ENCODE peak calls at places on chromosomes 13 and 19, in four cellular contexts. X is GM12878, Z is K562, A is WTC11. T is an unnamed sample.

GRCh38 chr13:75641026-75641425 is 4.9 kb downstream of the LMO7 start:
- DNase-seq in Z (no peak), A (no peak), X (no peak), T (no peak)

GRCh38 chr13:35179920-35180663 is 238.0 kb downstream of the NBEA start:
- DNase-seq in X (no peak), Z (no peak), A (no peak), T (no peak)

GRCh38 chr19:56687036-56687435 is 15.5 kb upstream of the ZNF835 start:
- DNase-seq in X (no peak), Z (no peak), A (no peak), T (no peak)

GRCh38 chr13:57630661-57631606 is 610 bp upstream of the PCDH17 start:
- DNase-seq in Z (no peak), A (no peak), X (no peak), T (no peak)

GRCh38 chr13:106238690-106239089 is 296.8 kb downstream of the EFNB2 start:
- DNase-seq in Z (no peak), A (no peak), X (no peak), T (no peak)

GRCh38 chr13:49935171-49936084 is 712 bp downstream of the SPRYD7 start:
- DNase-seq in A (peak; percentile 52), X (no peak), Z (peak; percentile 44), T (peak; percentile 17)

GRCh38 chr13:37187110-37187509 is 81.6 kb upstream of the CSNK1A1L start:
- DNase-seq in Z (no peak), X (no peak), A (no peak), T (no peak)

GRCh38 chr13:97911311-97912138 is 42.0 kb upstream of the IPO5 start:
- DNase-seq in Z (peak; percentile 22), A (peak; percentile 63), X (no peak), T (peak; percentile 19)

GRCh38 chr13:49620170-49620621 is 8.1 kb upstream of the ARL11 start:
- DNase-seq in Z (no peak), A (no peak), X (no peak), T (no peak)

GRCh38 chr19:5700455-5701092 is 10.5 kb downstream of the RPL36 start:
- DNase-seq in A (no peak), Z (no peak), X (no peak), T (no peak)

GRCh38 chr19:27794444-27795042 is 1418.4 kb downstream of the UQCRFS1 start:
- DNase-seq in A (peak; percentile 23), Z (peak; percentile 24), X (no peak), T (peak; percentile 16)

GRCh38 chr19:27795369-27795768 is 1417.6 kb downstream of the UQCRFS1 start:
- DNase-seq in A (no peak), Z (no peak), X (no peak), T (no peak)

GRCh38 chr19:27792576-27793127 is 1420.3 kb downstream of the UQCRFS1 start:
- DNase-seq in Z (no peak), A (no peak), X (no peak), T (no peak)

GRCh38 chr19:27793128-27793643 is 1419.8 kb downstream of the UQCRFS1 start:
- DNase-seq in X (peak; percentile 61), Z (peak; percentile 82), A (peak; percentile 67), T (peak; percentile 87)

DNA sequence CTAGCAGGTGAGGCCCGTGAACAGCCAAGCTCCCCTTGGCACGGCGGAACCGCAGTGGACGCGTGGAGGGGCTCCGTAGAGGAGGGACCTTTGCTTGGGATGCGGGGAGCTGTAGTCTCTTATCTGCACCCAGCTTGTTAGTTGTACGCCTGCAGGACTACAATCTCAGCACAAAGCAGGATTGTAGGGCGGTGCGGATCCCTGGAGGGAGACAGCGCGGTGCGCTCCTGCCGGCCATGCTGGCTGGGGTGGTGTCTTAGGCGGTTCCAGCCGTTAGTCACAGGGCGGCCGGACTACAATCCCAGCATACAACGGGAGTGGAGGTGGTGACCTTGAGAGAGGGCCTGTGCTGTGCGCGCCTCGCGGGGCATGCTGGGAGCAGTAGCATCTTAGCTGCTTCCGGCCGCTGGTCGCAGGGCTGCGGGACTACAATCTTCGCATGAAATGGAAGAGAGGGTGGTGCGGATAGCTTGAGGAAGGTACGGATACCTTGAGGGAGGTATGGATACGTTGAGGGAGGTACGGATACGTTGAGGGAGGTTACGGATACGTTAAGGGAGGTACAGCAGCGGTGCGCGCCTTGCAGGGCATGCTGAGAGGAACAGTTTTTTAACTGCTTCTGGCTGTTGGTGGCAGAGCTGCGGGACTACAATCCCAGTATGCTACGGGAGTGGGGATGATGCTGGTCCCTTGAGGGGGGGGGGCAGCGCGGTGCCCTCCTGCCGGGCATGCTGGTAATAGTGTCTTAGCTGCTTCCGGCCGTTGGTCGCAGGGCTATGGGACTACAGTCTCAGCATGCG is 1419.1 kb downstream of the UQCRFS1 start:
- DNase-seq in Z (peak; percentile 88), A (peak; percentile 84), X (peak; percentile 71), T (peak; percentile 92)
- TF ChIP-seq CBFB in Z (no peak), A (no peak), X (peak; percentile 36), T (no peak)

GRCh38 chr13:44229371-44230030 is 144.1 kb upstream of the SERP2 start:
- DNase-seq in Z (no peak), X (no peak), A (no peak), T (no peak)

GRCh38 chr13:44230736-44231135 is 142.9 kb upstream of the SERP2 start:
- DNase-seq in Z (no peak), A (no peak), X (no peak), T (no peak)

GRCh38 chr13:44230071-44230470 is 143.6 kb upstream of the SERP2 start:
- DNase-seq in Z (no peak), X (no peak), A (no peak), T (no peak)

GRCh38 chr13:44232729-44233128 is 140.9 kb upstream of the SERP2 start:
- DNase-seq in Z (no peak), X (no peak), A (no peak), T (no peak)

DNA sequence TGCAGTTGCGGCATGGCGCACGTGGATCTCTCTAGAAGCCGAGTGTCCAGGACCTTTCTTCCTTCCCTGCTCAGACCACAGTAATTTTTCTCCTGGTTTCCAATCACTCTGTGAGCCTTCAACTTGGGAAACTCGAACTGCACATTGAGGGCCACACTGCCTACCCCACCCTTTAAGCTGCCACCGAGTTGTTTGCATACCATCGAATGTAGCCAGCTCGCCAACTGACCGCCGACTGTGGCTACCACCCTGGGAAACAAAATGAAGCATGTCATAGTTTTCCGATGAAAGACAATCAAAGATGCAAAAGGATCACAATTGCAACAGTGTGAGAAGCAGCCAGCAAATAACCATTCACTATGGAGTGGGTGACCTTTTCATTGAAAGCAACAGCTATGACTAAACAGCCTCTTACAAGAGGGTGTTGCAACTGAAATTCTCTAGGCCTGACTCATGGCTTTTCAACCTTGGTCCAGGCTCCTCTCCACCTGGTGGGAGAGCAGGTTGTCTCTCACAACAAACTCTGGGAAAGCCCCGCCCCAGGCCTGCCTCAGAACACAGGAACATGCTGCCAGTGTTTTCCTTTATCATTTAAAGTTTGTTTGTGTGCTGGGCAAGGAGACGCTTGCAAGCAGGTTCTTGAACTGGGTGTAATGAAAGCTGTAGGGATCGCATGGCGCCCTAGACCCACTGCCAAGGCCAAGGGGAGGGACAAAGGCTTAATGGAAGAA is 141.7 kb upstream of the SERP2 start:
- DNase-seq in X (no peak), A (peak; percentile 55), Z (no peak), T (peak; percentile 46)
- TF ChIP-seq CBFB in X (no peak), A (no peak), Z (no peak), T (no peak)

DNA sequence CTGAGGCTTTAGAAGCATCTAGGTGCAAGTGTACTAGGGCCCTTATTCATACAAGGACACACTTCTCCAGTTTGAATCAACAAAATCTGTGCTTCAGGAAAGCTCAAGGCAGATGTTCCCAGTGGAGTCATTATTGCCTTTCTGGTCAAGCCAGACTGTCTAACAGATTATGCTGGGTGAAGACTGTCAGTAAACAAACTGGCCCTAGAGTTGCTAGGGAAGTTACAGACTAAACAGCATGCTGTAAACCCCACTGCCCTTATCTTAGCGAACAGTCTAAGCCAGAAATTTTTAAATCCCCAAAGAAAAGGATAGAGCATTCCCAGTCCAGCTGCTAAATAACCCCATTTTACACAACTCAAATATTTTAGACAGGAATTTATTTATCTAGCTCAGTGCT is 1701.3 kb upstream of the PRR20A start:
- DNase-seq in Z (no peak), X (no peak), A (no peak), T (no peak)
- TF ChIP-seq CBFB in Z (no peak), X (no peak), A (no peak), T (no peak)

DNA sequence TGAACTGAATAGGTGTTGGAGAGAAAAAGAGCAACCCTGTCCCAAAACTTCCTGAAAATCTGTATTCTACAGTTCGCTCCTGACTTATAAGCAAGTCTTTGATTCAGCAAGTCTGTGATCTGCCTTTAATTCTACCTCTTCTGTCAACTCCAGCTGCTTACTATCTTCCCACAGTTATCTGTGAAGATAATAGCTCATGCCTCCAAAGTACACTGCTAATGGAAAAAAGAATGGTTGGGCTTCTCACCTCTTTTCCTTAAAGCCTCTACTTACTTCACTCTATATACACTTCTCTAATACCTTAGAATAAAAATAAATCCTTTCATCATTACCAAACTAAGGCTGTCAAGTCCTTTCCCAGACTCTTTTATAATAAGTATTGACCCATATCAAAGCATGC is 391.5 kb upstream of the MIR17HG start:
- DNase-seq in A (no peak), X (no peak), Z (no peak), T (no peak)
- TF ChIP-seq CBFB in A (no peak), X (no peak), Z (no peak), T (no peak)

DNA sequence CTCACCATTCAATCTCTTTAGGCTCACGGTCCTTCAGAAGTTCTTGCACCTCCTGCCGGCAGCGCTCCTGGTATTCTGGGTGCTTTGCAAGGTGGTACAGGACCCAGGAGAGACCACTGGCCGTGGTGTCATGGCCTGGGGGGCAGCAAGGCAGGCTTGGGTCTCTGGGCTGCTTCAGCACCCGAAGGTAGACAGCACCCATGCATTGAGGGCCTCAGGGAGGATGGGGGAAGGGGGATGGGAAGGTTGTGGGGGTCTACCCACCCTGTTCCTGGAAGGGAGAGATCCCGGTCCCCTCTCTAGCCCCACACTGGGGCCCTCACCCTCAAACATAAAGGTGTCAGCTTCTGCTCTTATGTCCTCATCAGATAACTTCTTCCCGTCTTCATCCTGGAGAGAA is 12.0 kb downstream of the CYP4F2 start:
- DNase-seq in Z (no peak), A (no peak), X (no peak), T (no peak)
- TF ChIP-seq CBFB in Z (no peak), A (no peak), X (no peak), T (no peak)

DNA sequence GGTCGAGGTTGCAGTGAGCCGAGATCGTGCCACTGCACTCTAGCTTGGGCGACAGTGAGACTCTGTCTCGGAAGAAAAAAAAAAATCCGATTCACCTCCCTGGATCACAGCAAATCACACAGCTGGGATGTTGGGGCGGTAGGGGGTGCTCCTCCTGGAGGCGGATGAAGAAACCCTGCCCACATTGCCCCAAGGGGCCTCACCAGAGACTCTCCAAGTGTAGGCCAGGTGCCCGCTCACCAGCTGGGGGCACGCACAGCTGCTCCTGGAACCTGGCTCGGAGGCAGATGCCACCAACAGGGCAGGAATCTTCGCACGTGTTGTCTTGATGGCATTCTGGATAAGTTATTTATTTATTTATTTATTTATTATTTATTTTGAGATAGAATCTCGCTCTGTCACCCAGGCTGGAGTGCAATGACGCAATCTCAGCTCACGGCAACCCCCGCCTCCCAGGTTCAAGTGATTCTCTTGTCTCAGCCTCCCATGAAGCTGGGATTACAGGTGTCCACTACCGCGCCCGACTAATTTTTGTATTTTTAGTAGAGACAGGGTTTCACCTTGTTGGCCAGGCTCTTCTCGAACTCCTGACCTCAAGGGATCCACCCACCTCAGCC is 3.1 kb downstream of the UQCR11 start:
- DNase-seq in A (no peak), X (no peak), Z (no peak), T (no peak)
- TF ChIP-seq CBFB in A (no peak), X (no peak), Z (no peak), T (no peak)

GRCh38 chr13:99721606-99722384 is 220.5 kb downstream of the TM9SF2 start:
- DNase-seq in A (no peak), Z (no peak), X (no peak), T (no peak)
- TF ChIP-seq CBFB in A (no peak), Z (no peak), X (no peak), T (no peak)

T was measured in HepG2.